ENCODE peak calls at places on chromosomes 13 and 19, in five cellular contexts. B is CD8-positive, alpha-beta memory T cell; M is naive thymus-derived CD4-positive, alpha-beta T cell; A is stimulated activated CD4-positive, alpha-beta T cell treated with anti-CD3 and anti-CD28 coated beads, Interleukin-2, amount 100 ng/mL, for 48 hours; N is HEK293T. T is an unnamed sample.

GRCh38 chr19:10662384-10663251 is 8.5 kb downstream of the ILF3 start:
- DNase-seq in N (no peak), A (no peak), M (no peak), B (no peak), T (no peak)

GRCh38 chr19:33394723-33395560 is 21.4 kb downstream of the CEBPG start:
- DNase-seq in A (no peak), B (no peak), M (no peak), N (no peak), T (no peak)

GRCh38 chr19:36072081-36072480 is 17.4 kb downstream of the WDR62 start:
- DNase-seq in A (no peak), N (no peak), M (no peak), B (no peak), T (no peak)

GRCh38 chr13:29948246-29948645 is 97.8 kb upstream of the UBL3 start:
- DNase-seq in A (no peak), B (no peak), M (no peak), N (no peak), T (peak)

GRCh38 chr19:5205388-5205787 is 135.2 kb downstream of the PTPRS start:
- DNase-seq in B (no peak), M (no peak), A (no peak), N (no peak), T (no peak)

GRCh38 chr13:39767791-39768564 is 112.5 kb downstream of the COG6 start:
- DNase-seq in N (no peak), M (no peak), A (no peak), B (no peak), T (no peak)

GRCh38 chr13:31846984-31847752 is 107.8 kb downstream of the RXFP2 start:
- DNase-seq in N (peak), B (no peak), M (no peak), A (no peak), T (no peak)

GRCh38 chr13:98052412-98052811 is 90.5 kb upstream of the FARP1 start:
- DNase-seq in A (no peak), B (no peak), N (no peak), M (no peak), T (no peak)

GRCh38 chr19:47271949-47272348 is 2.7 kb upstream of the INAFM1 start:
- DNase-seq in A (no peak), N (no peak), B (no peak), M (no peak), T (no peak)

GRCh38 chr19:47540748-47541147 is 25.9 kb upstream of the NAPA start:
- DNase-seq in B (no peak), M (no peak), A (no peak), N (peak), T (peak)

GRCh38 chr13:113963376-113963775 is 10.5 kb downstream of the C13orf46 start:
- DNase-seq in A (no peak), M (peak), N (no peak), B (no peak), T (no peak)

GRCh38 chr19:9827325-9828238 is at the start of gene UBL5:
- DNase-seq in A (peak), M (peak), N (peak), B (peak), T (peak)

GRCh38 chr19:5799247-5800241 is 5.3 kb upstream of the NRTN start:
- DNase-seq in A (no peak), B (no peak), M (no peak), N (no peak), T (no peak)

GRCh38 chr13:41384749-41385503 is 72.4 kb upstream of the RGCC start:
- DNase-seq in N (peak), B (no peak), M (no peak), A (no peak), T (no peak)

GRCh38 chr19:33175886-33176669 is 18.1 kb upstream of the LRP3 start:
- DNase-seq in N (no peak), M (peak), A (peak), B (no peak), T (no peak)

GRCh38 chr13:66879971-66880370 is 350.2 kb downstream of the PCDH9 start:
- DNase-seq in N (no peak), B (no peak), A (no peak), M (no peak), T (no peak)

GRCh38 chr13:28611654-28612131 is 47.2 kb upstream of the POMP start:
- DNase-seq in N (no peak), B (no peak), A (no peak), M (no peak), T (no peak)

GRCh38 chr19:34734601-34735103 is 609 bp downstream of the ZNF181 start:
- DNase-seq in A (no peak), B (no peak), M (no peak), N (no peak), T (no peak)

GRCh38 chr19:11203194-11204075 is 6.1 kb upstream of the KANK2 start:
- DNase-seq in N (peak), A (peak), B (no peak), M (no peak), T (peak)

GRCh38 chr19:38852231-38853044 is 2.7 kb upstream of the HNRNPL start:
- DNase-seq in M (peak), B (peak), N (peak), A (peak), T (no peak)

GRCh38 chr13:110520431-110521295 is 40.9 kb downstream of the RAB20 start:
- DNase-seq in N (no peak), A (no peak), B (no peak), M (no peak), T (peak)

GRCh38 chr19:14381689-14382474 is 638 bp downstream of the ADGRE5 start:
- DNase-seq in A (no peak), B (peak), M (peak), N (no peak), T (peak)

T was measured in GM04504.